ENCODE peak calls at places on chromosomes 2 and 18, in nine cellular contexts. Q, A, S, L, X, Y, U, E and G are unnamed samples.

GRCh38 chr2:131475831-131476230 is at the start of gene TUBA3D:
- DNase-seq in Q (no peak), A (no peak), S (no peak), L (no peak), X (no peak), Y (no peak), U (no peak), E (no peak), G (no peak)

GRCh38 chr2:47767880-47768609 is 14.9 kb upstream of the MSH6 start:
- DNase-seq in Q (peak), A (peak), S (peak), L (peak), X (peak), Y (peak), U (peak), E (peak), G (peak)

GRCh38 chr2:85419009-85419711 is 646 bp downstream of the SH2D6 start:
- DNase-seq in Q (no peak), A (no peak), S (no peak), L (no peak), X (no peak), Y (no peak), U (no peak), E (no peak), G (no peak)

GRCh38 chr2:159760321-159760720 is 37.7 kb downstream of the CD302 start:
- DNase-seq in Q (no peak), A (no peak), S (no peak), L (no peak), X (no peak), Y (no peak), U (no peak), E (no peak), G (no peak)

GRCh38 chr2:19208479-19209204 is 149.8 kb downstream of the OSR1 start:
- DNase-seq in Q (no peak), A (no peak), S (no peak), L (no peak), X (no peak), Y (no peak), U (no peak), E (no peak), G (no peak)

GRCh38 chr2:74806355-74806839 is 27.5 kb upstream of the HK2 start:
- DNase-seq in Q (no peak), A (no peak), S (no peak), L (no peak), X (no peak), Y (no peak), U (no peak), E (no peak), G (no peak)

GRCh38 chr2:176188969-176189665 is 649 bp downstream of the HOXD1 start:
- DNase-seq in Q (no peak), A (no peak), S (no peak), L (no peak), X (no peak), Y (peak), U (no peak), E (no peak), G (no peak)

GRCh38 chr18:35971661-35972196 is 750 bp upstream of the RMP24 start:
- DNase-seq in Q (no peak), A (no peak), S (no peak), L (no peak), X (no peak), Y (no peak), U (no peak), E (no peak), G (no peak)

GRCh38 chr18:57784034-57784815 is 18.9 kb downstream of the ATP8B1 start:
- DNase-seq in Q (no peak), A (no peak), S (no peak), L (no peak), X (no peak), Y (no peak), U (no peak), E (no peak), G (no peak)

GRCh38 chr2:227990937-227991336 is 119.5 kb downstream of the DAW1 start:
- DNase-seq in Q (no peak), A (no peak), S (no peak), L (no peak), X (no peak), Y (no peak), U (no peak), E (no peak), G (no peak)

GRCh38 chr2:85667561-85668008 is 414 bp downstream of the SFTPB start:
- DNase-seq in Q (peak), A (no peak), S (no peak), L (no peak), X (no peak), Y (no peak), U (no peak), E (no peak), G (no peak)

GRCh38 chr2:20649586-20650375 is 1.1 kb downstream of the HS1BP3 start:
- DNase-seq in Q (no peak), A (no peak), S (no peak), L (no peak), X (no peak), Y (no peak), U (no peak), E (no peak), G (no peak)

GRCh38 chr2:35204325-35204724 is 1151.3 kb upstream of the CRIM1 start:
- DNase-seq in Q (no peak), A (no peak), S (no peak), L (no peak), X (no peak), Y (no peak), U (no peak), E (no peak), G (no peak)

GRCh38 chr2:96533292-96534073 is 3.1 kb upstream of the ARID5A start:
- DNase-seq in Q (peak), A (no peak), S (no peak), L (no peak), X (no peak), Y (no peak), U (no peak), E (no peak), G (peak)

GRCh38 chr2:177767768-177768167 is 304.8 kb downstream of the PDE11A start:
- DNase-seq in Q (no peak), A (no peak), S (no peak), L (no peak), X (no peak), Y (peak), U (no peak), E (no peak), G (no peak)

GRCh38 chr2:61074100-61074499 is 8.4 kb downstream of the SANBR start:
- DNase-seq in Q (no peak), A (no peak), S (no peak), L (no peak), X (no peak), Y (no peak), U (no peak), E (no peak), G (no peak)

GRCh38 chr2:219107837-219108236 is 47.1 kb upstream of the IHH start:
- DNase-seq in Q (no peak), A (no peak), S (no peak), L (no peak), X (no peak), Y (no peak), U (no peak), E (no peak), G (no peak)

GRCh38 chr2:168814939-168815907 is 12.8 kb downstream of the NOSTRIN start:
- DNase-seq in Q (no peak), A (no peak), S (no peak), L (no peak), X (no peak), Y (peak), U (no peak), E (no peak), G (no peak)

GRCh38 chr2:65128297-65129190 is 1.4 kb downstream of the RAB1A start:
- DNase-seq in Q (no peak), A (no peak), S (no peak), L (no peak), X (no peak), Y (no peak), U (no peak), E (no peak), G (peak)

GRCh38 chr18:55385770-55386169 is 202.2 kb downstream of the TCF4 start:
- DNase-seq in Q (no peak), A (no peak), S (no peak), L (no peak), X (no peak), Y (no peak), U (no peak), E (no peak), G (no peak)

GRCh38 chr2:121220995-121221394 is 64.0 kb downstream of the TFCP2L1 start:
- DNase-seq in Q (no peak), A (no peak), S (no peak), L (no peak), X (no peak), Y (no peak), U (no peak), E (no peak), G (peak)

GRCh38 chr2:67782443-67782842 is 280.4 kb downstream of the C1D start:
- DNase-seq in Q (peak), A (no peak), S (no peak), L (no peak), X (no peak), Y (no peak), U (no peak), E (no peak), G (peak)

GRCh38 chr2:53448591-53448990 is 319.0 kb upstream of the CHAC2 start:
- DNase-seq in Q (no peak), A (no peak), S (no peak), L (no peak), X (no peak), Y (no peak), U (no peak), E (no peak), G (no peak)

GRCh38 chr2:232480201-232481190 is 7.1 kb downstream of the ECEL1 start:
- DNase-seq in Q (peak), A (no peak), S (no peak), L (no peak), X (no peak), Y (no peak), U (no peak), E (no peak), G (no peak)

GRCh38 chr18:38951633-38952032 is 1386.0 kb upstream of the CELF4 start:
- DNase-seq in Q (no peak), A (no peak), S (no peak), L (no peak), X (no peak), Y (no peak), U (no peak), E (no peak), G (no peak)

GRCh38 chr2:199490049-199490448 is 32.3 kb upstream of the SATB2 start:
- DNase-seq in Q (no peak), A (no peak), S (no peak), L (no peak), X (no peak), Y (no peak), U (no peak), E (no peak), G (no peak)

GRCh38 chr2:73414651-73415050 is 29.0 kb downstream of the ALMS1 start:
- DNase-seq in Q (no peak), A (no peak), S (no peak), L (no peak), X (no peak), Y (no peak), U (no peak), E (no peak), G (no peak)

GRCh38 chr2:200728630-200729029 is 83.1 kb upstream of the BZW1 start:
- DNase-seq in Q (no peak), A (no peak), S (no peak), L (no peak), X (no peak), Y (no peak), U (no peak), E (no peak), G (no peak)